ENCODE peak calls at places on chromosomes 7 and 10, in four cellular contexts. One of them, this sample, is unnamed.

GRCh38 chr7:151247016-151247580 is 1.4 kb downstream of the SMARCD3 start:
- DNase-seq in H1: no peak
- DNase-seq in GM12878: no peak
- DNase-seq in SK-N-SH: peak
- DNase-seq in this sample: no peak

GRCh38 chr10:78914502-78915330 is 154.1 kb upstream of the ZMIZ1 start:
- DNase-seq in SK-N-SH: no peak
- DNase-seq in GM12878: peak
- DNase-seq in H1: no peak
- DNase-seq in this sample: no peak

GRCh38 chr10:52092390-52092789 is 221.7 kb upstream of the DKK1 start:
- DNase-seq in H1: no peak
- DNase-seq in GM12878: no peak
- DNase-seq in SK-N-SH: no peak
- DNase-seq in this sample: no peak

GRCh38 chr10:46542567-46543323 is 13.7 kb downstream of the GPRIN2 start:
- DNase-seq in H1: no peak
- DNase-seq in SK-N-SH: no peak
- DNase-seq in GM12878: no peak
- DNase-seq in this sample: no peak

GRCh38 chr7:35760082-35760770 is 40.6 kb upstream of the SEPTIN7 start:
- DNase-seq in SK-N-SH: no peak
- DNase-seq in H1: no peak
- DNase-seq in GM12878: no peak
- DNase-seq in this sample: no peak

GRCh38 chr7:21526007-21526406 is 16.8 kb upstream of the DNAH11 start:
- DNase-seq in SK-N-SH: peak
- DNase-seq in GM12878: no peak
- DNase-seq in H1: no peak
- DNase-seq in this sample: no peak

GRCh38 chr7:33093266-33093665 is 15.9 kb downstream of the RP9 start:
- DNase-seq in GM12878: no peak
- DNase-seq in H1: no peak
- DNase-seq in SK-N-SH: no peak
- DNase-seq in this sample: no peak

GRCh38 chr7:151248191-151249033 is at the start of gene SMARCD3:
- DNase-seq in GM12878: no peak
- DNase-seq in SK-N-SH: peak
- DNase-seq in H1: no peak
- DNase-seq in this sample: no peak

GRCh38 chr10:114332808-114333207 is 71.5 kb downstream of the AFAP1L2 start:
- DNase-seq in SK-N-SH: no peak
- DNase-seq in GM12878: no peak
- DNase-seq in H1: no peak
- DNase-seq in this sample: no peak

GRCh38 chr10:48459270-48460147 is 145.4 kb downstream of the ARHGAP22 start:
- DNase-seq in SK-N-SH: no peak
- DNase-seq in H1: no peak
- DNase-seq in GM12878: no peak
- DNase-seq in this sample: no peak

GRCh38 chr7:35544028-35544742 is 150.8 kb downstream of the HERPUD2 start:
- DNase-seq in H1: no peak
- DNase-seq in SK-N-SH: no peak
- DNase-seq in GM12878: no peak
- DNase-seq in this sample: no peak

GRCh38 chr7:159036916-159037605 is 107.6 kb downstream of the VIPR2 start:
- DNase-seq in GM12878: no peak
- DNase-seq in SK-N-SH: no peak
- DNase-seq in H1: no peak
- DNase-seq in this sample: no peak

GRCh38 chr10:63829573-63830149 is 308.5 kb downstream of the REEP3 start:
- DNase-seq in SK-N-SH: no peak
- DNase-seq in GM12878: no peak
- DNase-seq in H1: no peak
- DNase-seq in this sample: no peak

GRCh38 chr7:127437772-127438330 is 45.3 kb upstream of the ZNF800 start:
- DNase-seq in SK-N-SH: no peak
- DNase-seq in GM12878: no peak
- DNase-seq in H1: no peak
- DNase-seq in this sample: no peak

GRCh38 chr10:33155720-33156638 is 178.5 kb downstream of the NRP1 start:
- DNase-seq in SK-N-SH: peak
- DNase-seq in GM12878: no peak
- DNase-seq in H1: no peak
- DNase-seq in this sample: no peak

GRCh38 chr7:35185908-35186731 is 67.8 kb downstream of the TBX20 start:
- DNase-seq in GM12878: no peak
- DNase-seq in H1: no peak
- DNase-seq in SK-N-SH: peak
- DNase-seq in this sample: peak

GRCh38 chr10:53209941-53210611 is 437.5 kb upstream of the MBL2 start:
- DNase-seq in SK-N-SH: peak
- DNase-seq in GM12878: no peak
- DNase-seq in H1: peak
- DNase-seq in this sample: peak

GRCh38 chr7:33807779-33808482 is 97.4 kb upstream of the BMPER start:
- DNase-seq in GM12878: no peak
- DNase-seq in H1: peak
- DNase-seq in SK-N-SH: peak
- DNase-seq in this sample: no peak

GRCh38 chr10:33858326-33858725 is 523.9 kb upstream of the NRP1 start:
- DNase-seq in H1: no peak
- DNase-seq in SK-N-SH: no peak
- DNase-seq in GM12878: no peak
- DNase-seq in this sample: no peak

GRCh38 chr7:97313900-97314299 is 196.4 kb downstream of the SDHAF3 start:
- DNase-seq in SK-N-SH: no peak
- DNase-seq in H1: peak
- DNase-seq in GM12878: no peak
- DNase-seq in this sample: no peak

GRCh38 chr10:86035791-86036543 is 330.6 kb downstream of the GRID1 start:
- DNase-seq in SK-N-SH: no peak
- DNase-seq in H1: no peak
- DNase-seq in GM12878: no peak
- DNase-seq in this sample: no peak

GRCh38 chr10:127408115-127408710 is 140.9 kb upstream of the NPS start:
- DNase-seq in SK-N-SH: no peak
- DNase-seq in H1: no peak
- DNase-seq in GM12878: no peak
- DNase-seq in this sample: no peak

GRCh38 chr7:461453-462172 is 58.0 kb downstream of the PDGFA start:
- DNase-seq in GM12878: no peak
- DNase-seq in SK-N-SH: no peak
- DNase-seq in H1: no peak
- DNase-seq in this sample: no peak

GRCh38 chr7:16266877-16267276 is 154.5 kb downstream of the CRPPA start:
- DNase-seq in GM12878: no peak
- DNase-seq in SK-N-SH: no peak
- DNase-seq in H1: no peak
- DNase-seq in this sample: no peak

GRCh38 chr10:132572545-132572937 is 35.0 kb downstream of the INPP5A start:
- DNase-seq in H1: no peak
- DNase-seq in SK-N-SH: no peak
- DNase-seq in GM12878: no peak
- DNase-seq in this sample: no peak

DNA sequence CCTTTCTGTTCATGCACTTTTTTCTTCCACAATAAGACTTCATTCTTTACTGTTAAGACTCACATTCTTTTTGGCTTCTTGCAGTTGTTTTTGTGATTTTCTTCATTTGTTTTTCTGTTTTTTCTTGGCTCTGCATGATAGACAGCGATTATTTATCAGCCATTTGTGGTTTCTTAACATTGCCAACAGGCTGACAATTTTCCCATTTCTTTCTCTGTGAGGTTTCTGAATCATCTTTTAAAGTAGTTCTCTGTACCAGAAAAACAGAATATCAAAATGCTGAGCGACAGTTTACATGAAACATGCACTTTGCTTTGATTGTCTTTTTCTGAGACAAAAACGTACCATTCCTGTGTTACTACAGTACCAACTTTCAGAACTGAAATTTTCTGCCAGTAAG is 334.2 kb upstream of the MAGI2 start:
- DNase-seq in H1: no peak
- DNase-seq in GM12878: no peak
- DNase-seq in SK-N-SH: no peak
- DNase-seq in this sample: no peak
- TF ChIP-seq JUND in H1: no peak
- TF ChIP-seq JUND in GM12878: no peak
- TF ChIP-seq JUND in SK-N-SH: peak
- TF ChIP-seq JUND in this sample: no peak

GRCh38 chr10:5525581-5526271 is 965 bp downstream of the CALML3 start:
- DNase-seq in SK-N-SH: no peak
- DNase-seq in H1: no peak
- DNase-seq in GM12878: no peak
- DNase-seq in this sample: no peak
- TF ChIP-seq JUND in SK-N-SH: no peak
- TF ChIP-seq JUND in H1: no peak
- TF ChIP-seq JUND in GM12878: no peak
- TF ChIP-seq JUND in this sample: no peak

GRCh38 chr7:44244282-44244681 is 43.5 kb downstream of the YKT6 start:
- DNase-seq in H1: no peak
- DNase-seq in GM12878: no peak
- DNase-seq in SK-N-SH: peak
- DNase-seq in this sample: peak
- TF ChIP-seq JUND in H1: no peak
- TF ChIP-seq JUND in GM12878: no peak
- TF ChIP-seq JUND in SK-N-SH: no peak
- TF ChIP-seq JUND in this sample: no peak

GRCh38 chr10:35895331-35895730 is 253.2 kb upstream of the FZD8 start:
- DNase-seq in GM12878: no peak
- DNase-seq in H1: no peak
- DNase-seq in SK-N-SH: no peak
- DNase-seq in this sample: no peak

GRCh38 chr10:35890970-35891330 is 248.9 kb upstream of the FZD8 start:
- DNase-seq in SK-N-SH: no peak
- DNase-seq in H1: no peak
- DNase-seq in GM12878: no peak
- DNase-seq in this sample: no peak

GRCh38 chr10:35898722-35899485 is 256.8 kb upstream of the FZD8 start:
- DNase-seq in H1: no peak
- DNase-seq in GM12878: no peak
- DNase-seq in SK-N-SH: peak
- DNase-seq in this sample: no peak

GRCh38 chr10:35890061-35890969 is 248.2 kb upstream of the FZD8 start:
- DNase-seq in SK-N-SH: no peak
- DNase-seq in GM12878: no peak
- DNase-seq in H1: no peak
- DNase-seq in this sample: no peak

DNA sequence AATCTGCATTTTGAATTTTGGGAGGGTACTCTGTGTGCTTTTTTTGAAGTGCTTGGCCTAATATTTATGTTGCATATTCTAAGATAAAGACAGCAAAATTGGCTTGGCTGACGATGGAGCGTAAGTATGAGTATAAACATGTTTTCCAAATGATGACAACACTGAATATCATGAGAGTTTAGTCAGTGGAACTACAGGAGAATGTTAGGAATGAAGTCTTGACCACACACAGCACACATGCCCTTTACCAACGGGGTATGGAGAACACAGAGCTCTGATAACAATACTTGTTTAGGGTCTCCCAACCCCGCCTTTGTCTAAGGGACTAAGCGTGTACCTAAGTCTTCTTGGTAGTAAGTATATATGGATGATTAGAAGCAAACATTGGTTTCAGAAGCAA is 253.9 kb upstream of the FZD8 start:
- DNase-seq in SK-N-SH: no peak
- DNase-seq in GM12878: no peak
- DNase-seq in H1: no peak
- DNase-seq in this sample: no peak
- TF ChIP-seq JUND in SK-N-SH: no peak
- TF ChIP-seq JUND in GM12878: no peak
- TF ChIP-seq JUND in H1: no peak
- TF ChIP-seq JUND in this sample: no peak

DNA sequence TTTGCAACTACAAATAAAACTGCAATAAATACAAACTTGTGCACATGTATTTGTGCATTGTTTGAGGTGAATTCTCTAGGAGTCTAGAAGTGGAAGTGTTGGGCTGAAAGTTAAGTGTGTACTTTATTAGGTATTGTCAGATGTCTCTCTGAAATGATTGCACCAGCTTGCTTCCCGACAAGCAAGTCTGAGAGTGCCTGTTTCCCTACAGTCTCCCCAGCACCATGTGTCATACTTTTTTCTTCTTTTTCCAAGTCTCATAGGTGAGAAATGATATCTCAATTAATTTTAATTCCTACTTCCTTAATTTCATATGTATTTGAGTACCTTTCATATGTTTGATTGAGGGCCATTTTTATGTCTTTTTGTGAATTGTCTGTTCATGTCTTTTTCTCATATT is 336.2 kb downstream of the PAXIP1 start:
- DNase-seq in GM12878: no peak
- DNase-seq in H1: no peak
- DNase-seq in SK-N-SH: no peak
- DNase-seq in this sample: no peak
- TF ChIP-seq JUND in GM12878: no peak
- TF ChIP-seq JUND in H1: no peak
- TF ChIP-seq JUND in SK-N-SH: no peak
- TF ChIP-seq JUND in this sample: no peak